ENCODE peak calls at places on chromosomes 3 and 15, in four cellular contexts. E is SK-N-SH, P is HepG2, M is HCT116. Q is an unnamed sample.

GRCh38 chr3:46429671-46430070 is 22.6 kb downstream of the CCRL2 start:
- DNase-seq in E (no peak), M (no peak), P (no peak), Q (no peak)

GRCh38 chr15:75620776-75621536 is 4.6 kb downstream of the SNUPN start:
- DNase-seq in E (no peak), M (no peak), P (no peak), Q (no peak)

GRCh38 chr3:15276028-15276717 is 56.2 kb downstream of the SH3BP5 start:
- DNase-seq in M (no peak), P (no peak), E (no peak), Q (no peak)

GRCh38 chr3:36973141-36973540 is 19.8 kb downstream of the EPM2AIP1 start:
- DNase-seq in E (no peak), P (no peak), M (no peak), Q (peak)

GRCh38 chr15:77797270-77797669 is 164.6 kb upstream of the LINGO1 start:
- DNase-seq in E (no peak), M (no peak), P (no peak), Q (no peak)

GRCh38 chr3:20222274-20222673 is 36.3 kb upstream of the SGO1 start:
- DNase-seq in M (no peak), E (no peak), P (no peak), Q (no peak)

GRCh38 chr15:39574416-39574815 is 6.5 kb upstream of the THBS1 start:
- DNase-seq in E (no peak), M (no peak), P (no peak), Q (no peak)

GRCh38 chr3:37909067-37909911 is 47.6 kb downstream of the CTDSPL start:
- DNase-seq in P (peak), M (no peak), E (no peak), Q (no peak)

GRCh38 chr3:52531636-52532516 is 1.8 kb downstream of the NT5DC2 start:
- DNase-seq in E (no peak), M (no peak), P (no peak), Q (no peak)

GRCh38 chr3:94293793-94294195 is 230.9 kb downstream of the NSUN3 start:
- DNase-seq in E (no peak), M (no peak), P (no peak), Q (no peak)

GRCh38 chr3:129973853-129974252 is 667 bp upstream of the TRH start:
- DNase-seq in P (no peak), E (no peak), M (no peak), Q (no peak)

GRCh38 chr3:29567505-29567904 is 286.6 kb downstream of the RBMS3 start:
- DNase-seq in P (no peak), E (no peak), M (no peak), Q (no peak)

GRCh38 chr3:165159760-165160421 is 36.3 kb downstream of the SLITRK3 start:
- DNase-seq in E (no peak), M (no peak), P (no peak), Q (no peak)

GRCh38 chr3:151154566-151154965 is 48.5 kb downstream of the GPR171 start:
- DNase-seq in P (no peak), E (no peak), M (no peak), Q (no peak)

GRCh38 chr15:40454904-40455391 is 14.2 kb downstream of the BAHD1 start:
- DNase-seq in M (no peak), E (no peak), P (no peak), Q (peak)

GRCh38 chr3:105051972-105052371 is 314.7 kb upstream of the ALCAM start:
- DNase-seq in P (no peak), M (no peak), E (no peak), Q (no peak)

GRCh38 chr3:186643493-186643892 is 3.3 kb downstream of the FETUB start:
- DNase-seq in E (no peak), M (no peak), P (no peak), Q (no peak)

GRCh38 chr3:149547954-149548728 is 73.6 kb downstream of the TM4SF4 start:
- DNase-seq in E (no peak), M (no peak), P (peak), Q (no peak)
- TF ChIP-seq RAD21 in E (no peak), M (no peak), P (no peak), Q (no peak)

GRCh38 chr3:48287034-48287433 is 46.1 kb downstream of the ZNF589 start:
- DNase-seq in P (no peak), E (no peak), M (no peak), Q (no peak)
- TF ChIP-seq RAD21 in P (no peak), E (no peak), M (no peak), Q (no peak)

DNA sequence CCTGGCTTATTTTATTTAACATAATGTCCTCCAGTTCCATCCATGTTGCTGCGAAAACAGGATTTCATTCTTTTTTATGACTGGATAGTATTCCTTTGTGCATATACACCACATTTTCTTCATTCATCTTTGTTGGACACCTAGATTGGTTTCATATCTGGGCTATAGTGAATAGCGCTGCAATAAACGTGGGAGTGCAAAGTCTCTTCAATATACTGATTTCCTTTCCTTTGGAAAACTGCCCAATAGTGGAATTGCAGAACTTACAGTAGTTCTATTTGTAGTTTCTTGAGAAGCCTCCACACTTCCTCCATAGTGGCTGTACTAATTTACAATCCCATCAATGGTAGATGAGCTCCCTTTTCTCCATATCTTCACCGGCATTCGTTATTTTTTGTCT is 72.5 kb upstream of the KLHL25 start:
- DNase-seq in M (no peak), P (no peak), E (no peak), Q (no peak)
- TF ChIP-seq RAD21 in M (no peak), P (no peak), E (no peak), Q (no peak)

DNA sequence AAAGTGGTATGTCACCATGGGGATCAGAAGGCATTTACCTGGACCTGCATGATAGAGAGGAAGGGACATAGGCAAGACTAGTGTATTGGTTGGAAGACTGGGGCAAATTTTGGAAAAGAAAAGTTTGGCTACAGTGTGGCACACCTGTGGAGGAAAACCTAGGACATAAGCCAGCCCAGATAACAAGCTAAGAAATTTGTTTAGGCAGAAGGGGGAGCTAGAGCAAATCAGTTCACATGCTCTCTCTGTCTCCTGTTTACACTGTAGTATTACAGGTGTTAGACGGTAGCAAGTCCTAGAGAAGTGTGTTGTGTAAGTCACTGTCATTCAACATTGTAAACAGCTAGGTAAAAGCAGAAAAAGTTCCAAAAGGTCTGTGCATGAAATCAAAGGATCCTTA is 11.9 kb upstream of the ALDH1A2 start:
- DNase-seq in P (peak), M (peak), E (no peak), Q (no peak)
- TF ChIP-seq RAD21 in P (peak), M (peak), E (peak), Q (peak)

DNA sequence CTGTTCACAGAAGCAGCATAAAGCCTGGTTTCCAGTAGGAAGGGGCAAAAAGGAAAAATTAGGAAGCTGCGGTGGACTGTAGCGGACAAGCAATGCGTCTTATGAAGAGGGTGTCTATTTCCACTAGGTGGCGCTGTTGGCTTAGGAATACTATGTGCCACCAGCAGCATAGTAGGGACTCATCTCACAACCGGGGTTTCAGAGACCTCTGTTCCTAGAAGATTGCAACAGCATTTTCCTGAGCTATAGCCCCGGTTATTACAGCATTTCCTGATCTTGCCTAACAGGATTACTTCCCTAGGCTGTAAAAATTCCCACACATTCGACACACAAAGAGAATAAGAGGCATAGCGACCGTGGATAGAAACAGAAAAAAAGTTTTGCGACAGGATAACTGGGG is 683.0 kb downstream of the TBL1XR1 start:
- DNase-seq in M (peak), P (peak), E (no peak), Q (peak)
- TF ChIP-seq RAD21 in M (peak), P (peak), E (peak), Q (peak)

GRCh38 chr3:195104340-195104739 is 166.6 kb downstream of the XXYLT1 start:
- DNase-seq in E (no peak), P (no peak), M (no peak), Q (no peak)

GRCh38 chr3:195103623-195104022 is 167.3 kb downstream of the XXYLT1 start:
- DNase-seq in P (no peak), E (no peak), M (no peak), Q (no peak)

GRCh38 chr3:195100903-195101591 is 169.9 kb downstream of the XXYLT1 start:
- DNase-seq in M (no peak), P (no peak), E (peak), Q (no peak)

GRCh38 chr3:195101927-195102608 is 168.9 kb downstream of the XXYLT1 start:
- DNase-seq in P (no peak), E (no peak), M (no peak), Q (no peak)

DNA sequence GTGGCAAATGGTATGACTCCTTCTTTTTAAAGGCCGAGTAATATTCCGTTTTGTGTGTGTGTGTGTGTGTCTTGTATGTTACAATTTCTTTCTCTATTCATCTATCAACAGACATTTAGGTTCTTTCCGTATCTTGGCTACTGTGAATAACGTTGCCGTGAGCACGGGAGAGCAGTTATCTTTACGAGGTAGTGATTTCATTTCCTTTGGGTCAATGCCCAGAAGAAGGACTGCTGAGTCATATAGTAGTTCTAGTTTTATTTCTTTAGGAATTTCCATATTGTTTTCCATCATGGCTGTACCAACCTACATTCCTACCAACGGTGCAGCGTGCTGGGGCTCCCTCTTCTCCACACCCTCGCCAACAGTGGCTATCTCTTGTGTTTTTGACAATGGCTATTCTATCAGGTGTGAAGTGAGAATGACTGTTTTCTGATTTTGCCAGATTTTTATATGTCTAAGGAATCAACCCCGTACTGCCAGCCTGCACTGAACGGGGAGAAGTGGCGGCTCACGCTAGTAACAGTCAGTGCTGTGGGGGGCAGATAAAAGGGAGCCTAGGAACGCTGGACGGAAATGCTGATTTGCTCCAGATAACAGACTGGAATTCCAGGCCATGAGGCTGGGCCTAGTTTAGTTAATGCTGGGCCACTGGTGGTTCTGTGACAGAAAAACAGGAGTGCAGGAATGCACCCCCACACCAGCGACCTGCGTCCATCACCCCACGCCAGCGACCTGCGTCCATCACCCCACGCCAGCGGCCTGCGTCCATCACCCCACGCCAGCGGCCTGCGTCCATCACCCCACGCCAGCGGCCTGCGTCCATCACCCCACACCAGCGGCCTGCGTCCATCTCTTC is 168.1 kb downstream of the XXYLT1 start:
- DNase-seq in E (no peak), P (no peak), M (peak), Q (peak)
- TF ChIP-seq RAD21 in E (no peak), P (no peak), M (no peak), Q (no peak)

DNA sequence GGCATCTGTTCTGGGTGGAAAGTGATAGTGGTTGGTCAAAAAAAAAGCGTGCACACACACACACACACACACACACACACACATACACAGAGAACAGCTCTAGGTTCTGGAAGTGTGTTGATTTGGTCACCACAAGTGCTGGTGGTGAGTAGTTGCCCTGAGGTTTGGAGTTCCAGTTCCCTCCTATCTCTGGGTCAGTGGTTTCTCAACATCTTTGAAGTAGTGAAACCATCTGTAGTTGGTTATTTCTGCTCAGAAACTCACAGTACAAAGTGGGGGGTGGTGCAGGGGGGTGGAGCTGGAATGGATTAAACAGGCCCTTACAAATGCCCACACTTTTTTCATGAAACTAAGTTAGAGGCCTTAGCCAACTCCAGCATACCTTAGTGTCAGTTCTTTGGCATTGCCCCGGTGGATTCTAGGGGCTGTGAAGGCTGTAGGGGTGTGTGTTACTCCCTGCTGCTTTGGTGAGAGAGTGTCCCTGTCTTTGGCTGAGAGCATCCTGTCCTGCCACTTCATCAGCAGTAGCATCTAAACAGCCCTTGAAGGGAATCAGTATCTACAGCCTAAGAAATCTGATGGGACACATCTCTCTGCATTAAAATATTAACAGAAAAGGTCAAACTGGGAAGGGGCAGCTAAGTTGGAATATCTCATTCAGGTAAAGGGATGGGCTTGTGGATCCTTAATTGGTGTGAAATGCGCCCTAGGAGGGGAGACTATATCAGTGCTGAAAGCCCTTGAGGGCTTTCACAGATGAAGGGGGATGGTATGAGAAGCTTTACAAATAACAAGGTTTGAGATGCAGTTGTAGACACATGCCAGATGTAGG is 20.6 kb downstream of the SMAD3 start:
- DNase-seq in M (no peak), P (no peak), E (no peak), Q (no peak)
- TF ChIP-seq RAD21 in M (no peak), P (no peak), E (no peak), Q (no peak)

DNA sequence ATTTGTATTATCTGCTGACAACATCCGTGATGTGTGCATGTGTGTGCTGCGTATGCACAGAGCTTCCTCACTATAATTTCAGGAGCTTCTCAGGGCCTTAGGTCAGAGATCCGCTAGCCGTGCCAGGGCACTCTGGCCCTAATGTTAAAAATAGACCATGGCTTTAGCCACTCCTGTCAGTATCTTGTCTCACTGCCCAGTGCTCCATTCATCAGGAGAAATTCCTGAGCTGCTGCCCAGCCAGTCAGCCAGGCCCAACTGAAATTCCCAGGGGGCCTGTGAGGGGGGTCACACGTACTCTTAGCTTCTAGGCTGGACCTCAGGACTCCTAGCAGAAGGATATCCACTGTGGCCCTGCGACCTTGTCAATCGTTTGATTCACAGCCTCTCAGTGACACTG is 70.0 kb upstream of the ABHD2 start:
- DNase-seq in P (no peak), E (no peak), M (no peak), Q (no peak)
- TF ChIP-seq RAD21 in P (no peak), E (no peak), M (no peak), Q (no peak)

Q was measured in K562.